ENCODE peak calls at places on chromosomes 3 and 15, in four cellular contexts. Y is prostate gland, N is endothelial cell of umbilical vein, U is K562. R is an unnamed sample.

GRCh38 chr15:22227961-22228762 is 147.8 kb downstream of the OR4M2 start:
- DNase-seq in N (no peak), U (no peak), Y (no peak), R (no peak)

GRCh38 chr15:73856458-73857192 is 16.7 kb upstream of the TBC1D21 start:
- DNase-seq in N (no peak), U (no peak), Y (no peak), R (no peak)

GRCh38 chr3:156024904-156025303 is 95.5 kb upstream of the KCNAB1 start:
- DNase-seq in U (no peak), Y (no peak), N (no peak), R (no peak)

GRCh38 chr3:98657429-98657828 is 64.0 kb upstream of the CPOX start:
- DNase-seq in U (peak; percentile 3), Y (no peak), N (no peak), R (no peak)

GRCh38 chr3:46881819-46882376 is 4.4 kb downstream of the PTH1R start:
- DNase-seq in N (no peak), U (peak; percentile 56), Y (no peak), R (no peak)

GRCh38 chr3:32003380-32003779 is 21.8 kb downstream of the ZNF860 start:
- DNase-seq in Y (no peak), U (no peak), N (no peak), R (no peak)

GRCh38 chr3:174710622-174711021 is 148.5 kb upstream of the NAALADL2 start:
- DNase-seq in N (no peak), Y (no peak), U (no peak), R (no peak)

GRCh38 chr3:157156844-157157635 is 2.9 kb downstream of the CCNL1 start:
- DNase-seq in N (no peak), U (no peak), Y (no peak), R (no peak)

GRCh38 chr3:190764231-190764630 is 98.3 kb downstream of the GMNC start:
- DNase-seq in N (no peak), U (no peak), Y (no peak), R (no peak)

GRCh38 chr3:46213201-46213600 is 5.1 kb upstream of the CCR1 start:
- DNase-seq in U (no peak), N (no peak), Y (no peak), R (no peak)

GRCh38 chr3:119518026-119518425 is 19.7 kb downstream of the TIMMDC1 start:
- DNase-seq in Y (no peak), N (no peak), U (no peak), R (no peak)

GRCh38 chr15:42494998-42495360 is 455 bp upstream of the SNAP23 start:
- DNase-seq in U (peak; percentile 12), Y (peak; percentile 73), N (peak; percentile 86), R (peak; percentile 76)

GRCh38 chr3:184058029-184058428 is 5.2 kb downstream of the HTR3C start:
- DNase-seq in N (no peak), U (no peak), Y (no peak), R (no peak)

GRCh38 chr3:58216496-58217197 is 5.9 kb upstream of the DNASE1L3 start:
- DNase-seq in U (no peak), N (no peak), Y (no peak), R (no peak)

GRCh38 chr3:122974764-122975162 is 52.8 kb downstream of the SEMA5B start:
- DNase-seq in Y (no peak), N (peak; percentile 7), U (no peak), R (no peak)

GRCh38 chr15:76865548-76865991 is 39.6 kb downstream of the SCAPER start:
- DNase-seq in Y (no peak), N (no peak), U (no peak), R (no peak)

GRCh38 chr15:26073430-26074333 is 210.6 kb upstream of the ATP10A start:
- DNase-seq in N (no peak), U (no peak), Y (no peak), R (no peak)

GRCh38 chr3:188262913-188263683 is 109.1 kb downstream of the LPP start:
- DNase-seq in U (no peak), N (peak; percentile 97), Y (no peak), R (no peak)

GRCh38 chr3:52393959-52394670 is 50.8 kb downstream of the SEMA3G start:
- DNase-seq in U (no peak), Y (no peak), N (no peak), R (no peak)

GRCh38 chr3:28504945-28505344 is 156.3 kb upstream of the AZI2 start:
- DNase-seq in N (no peak), U (no peak), Y (no peak), R (no peak)

GRCh38 chr3:164486150-164486549 is 592.1 kb downstream of the SI start:
- DNase-seq in N (no peak), U (no peak), Y (no peak), R (no peak)

GRCh38 chr15:68930268-68931022 is at the start of gene SPESP1:
- DNase-seq in U (no peak), Y (no peak), N (peak; percentile 73), R (peak; percentile 80)

GRCh38 chr3:132641837-132642538 is 17.6 kb downstream of the ACAD11 start:
- DNase-seq in U (peak; percentile 41), Y (no peak), N (peak; percentile 72), R (no peak)

GRCh38 chr15:92906563-92907081 is 6.5 kb downstream of the CHD2 start:
- DNase-seq in U (no peak), Y (peak; percentile 11), N (peak; percentile 77), R (no peak)

GRCh38 chr15:92903588-92903955 is 3.4 kb downstream of the CHD2 start:
- DNase-seq in U (no peak), Y (no peak), N (no peak), R (no peak)

GRCh38 chr15:92903956-92904831 is 4.1 kb downstream of the CHD2 start:
- DNase-seq in Y (peak; percentile 98), U (peak; percentile 96), N (peak; percentile 99), R (peak; percentile 100)

GRCh38 chr15:92906038-92906437 is 5.9 kb downstream of the CHD2 start:
- DNase-seq in N (no peak), Y (peak; percentile 0), U (no peak), R (no peak)

DNA sequence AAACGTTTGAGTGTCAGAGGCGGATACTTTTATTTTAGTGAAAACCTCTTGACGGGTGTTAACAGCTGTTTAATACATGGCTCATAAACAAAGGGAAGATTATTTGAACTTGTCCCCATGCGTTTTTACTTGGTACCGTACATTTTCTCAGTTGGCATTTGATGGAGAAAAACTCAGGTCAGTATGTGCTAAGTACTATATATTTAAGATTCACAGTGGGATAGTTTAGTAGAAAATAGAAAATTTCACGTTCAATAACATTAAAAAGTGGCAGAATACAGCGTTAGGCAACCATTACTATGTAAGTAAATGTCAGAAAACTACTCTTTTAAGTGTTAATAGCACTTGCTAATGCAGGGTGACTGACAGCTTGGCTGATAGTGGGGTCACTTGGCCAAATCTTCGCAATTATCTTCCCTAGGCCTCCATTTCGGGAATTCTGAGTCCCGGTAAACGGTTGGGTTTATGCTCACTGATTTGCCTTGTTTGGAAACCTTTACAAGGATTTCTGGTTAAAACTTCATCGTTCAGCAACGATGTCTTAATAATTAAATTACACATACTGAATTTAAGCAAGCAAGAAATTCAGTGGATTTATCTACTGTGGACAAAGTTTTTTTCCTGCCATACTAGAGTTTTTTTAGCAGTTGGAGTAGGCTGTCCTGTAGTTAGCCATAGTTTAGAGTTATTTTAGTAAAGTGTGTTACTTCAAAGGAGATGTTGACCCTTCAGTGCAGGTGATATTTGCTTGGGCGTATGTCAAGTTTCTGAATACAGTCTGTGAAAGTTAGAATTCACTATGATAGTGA is 4.9 kb downstream of the CHD2 start:
- DNase-seq in Y (peak; percentile 4), U (no peak), N (no peak), R (no peak)
- TF ChIP-seq POLR2A in Y (no peak), U (no peak), N (no peak), R (no peak)

DNA sequence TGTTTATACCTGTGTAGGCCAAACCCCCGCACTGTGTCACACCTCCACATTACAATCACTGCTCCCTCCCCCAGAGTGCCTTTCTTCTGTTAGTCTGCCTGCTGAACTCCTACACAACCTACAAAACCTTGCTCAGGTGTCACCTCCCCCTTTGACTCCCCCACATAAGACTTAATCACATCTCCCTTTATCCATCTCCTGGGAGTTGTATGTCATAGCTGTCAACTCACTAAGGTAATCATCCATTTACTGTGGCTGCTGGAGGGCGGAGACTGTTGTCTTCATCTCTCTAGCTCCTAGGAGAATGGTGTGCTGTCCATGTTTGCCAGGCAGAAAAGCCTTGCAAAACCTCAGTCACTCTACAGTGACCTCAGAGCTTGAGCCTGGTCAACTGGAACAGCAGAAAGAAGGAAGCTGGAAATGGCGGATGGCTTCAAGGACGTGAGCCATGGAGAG is 43.8 kb downstream of the ZNF710 start:
- DNase-seq in U (no peak), N (no peak), Y (no peak), R (no peak)
- H3K4me1 ChIP-seq in U (peaks cover 17% of the 10 kb centered on the region), N (no peaks in the 10 kb centered on the region), Y (peaks cover 22% of the 10 kb centered on the region), R (peaks cover 4% of the 10 kb centered on the region)

GRCh38 chr15:67067930-67068542 is 2.6 kb downstream of the SMAD3 start:
- DNase-seq in Y (no peak), N (peak; percentile 47), U (peak; percentile 45), R (no peak)

GRCh38 chr15:67066041-67067021 is 929 bp downstream of the SMAD3 start:
- DNase-seq in U (peak; percentile 30), N (peak; percentile 49), Y (no peak), R (no peak)

GRCh38 chr15:67065531-67066005 is at the start of gene SMAD3:
- DNase-seq in N (peak; percentile 93), U (peak; percentile 91), Y (peak; percentile 91), R (peak; percentile 91)

GRCh38 chr15:67068724-67069400 is 3.5 kb downstream of the SMAD3 start:
- DNase-seq in N (peak; percentile 24), Y (no peak), U (peak; percentile 48), R (no peak)

DNA sequence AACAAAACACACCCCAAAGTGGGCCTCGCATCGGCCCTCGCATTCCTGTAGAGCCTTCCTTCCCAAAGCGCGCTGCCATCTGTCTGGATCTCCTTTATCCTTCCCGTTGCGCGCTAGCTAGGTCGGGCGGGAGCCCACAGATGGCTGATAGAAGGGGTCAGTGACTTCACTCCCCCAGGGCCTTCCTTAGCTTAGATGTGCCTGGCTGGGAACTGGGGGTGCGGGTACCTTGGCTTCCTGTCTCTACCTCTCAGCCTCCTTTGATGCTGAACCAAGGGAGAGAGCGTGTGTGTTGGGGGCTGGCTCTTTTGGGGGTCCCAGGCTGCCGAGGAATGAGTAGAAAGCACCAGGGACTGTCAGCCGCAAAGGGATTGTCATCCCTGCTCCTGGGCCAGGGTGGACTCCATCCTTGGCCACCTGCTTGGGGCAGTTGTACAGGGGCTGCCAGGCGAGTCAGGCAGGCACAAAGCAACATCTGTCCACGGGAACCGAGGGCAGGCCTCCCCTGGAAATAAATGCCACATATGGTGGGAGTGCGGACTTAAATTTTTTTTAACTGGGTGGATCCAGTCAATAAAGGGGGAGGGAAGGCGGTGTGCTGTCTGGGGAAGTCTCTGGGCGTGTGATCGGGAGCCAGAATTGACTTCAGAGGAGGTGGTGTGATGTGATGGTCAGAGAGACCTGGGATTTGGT is 1.9 kb downstream of the SMAD3 start:
- DNase-seq in N (peak; percentile 38), Y (peak; percentile 22), U (no peak), R (no peak)
- TF ChIP-seq POLR2A in N (no peak), Y (no peak), U (no peak), R (no peak)

GRCh38 chr15:41115088-41115651 is 910 bp downstream of the INO80 start:
- DNase-seq in Y (no peak), N (peak; percentile 52), U (peak; percentile 28), R (no peak)
- H3K4me1 ChIP-seq in Y (no peaks in the 10 kb centered on the region), N (peaks cover 11% of the 10 kb centered on the region), U (peaks cover 5% of the 10 kb centered on the region), R (peaks cover 13% of the 10 kb centered on the region)

R was measured in testis.